ENCODE peak calls at places on chromosome 13, in nine cellular contexts. U is esophagus squamous epithelium; W is neural progenitor cell; X is GM23248; F is right lobe of liver; L is stomach; H is lung; N is CD8-positive, alpha-beta T cell; V is left ventricle myocardium inferior. A is an unnamed sample.

GRCh38 chr13:36183901-36184300 is 30.5 kb downstream of the SOHLH2 start:
- DNase-seq in U (no peak), W (no peak), X (no peak), F (no peak), L (no peak), H (no peak), N (no peak), V (no peak), A (no peak)

GRCh38 chr13:113791226-113791625 is 32.2 kb downstream of the TMEM255B start:
- DNase-seq in U (no peak), W (no peak), X (no peak), F (no peak), L (no peak), H (no peak), N (no peak), V (no peak), A (no peak)

GRCh38 chr13:42040730-42041016 is 7.8 kb upstream of the DGKH start:
- DNase-seq in U (no peak), W (no peak), X (no peak), F (no peak), L (no peak), H (no peak), N (no peak), V (no peak), A (no peak)

GRCh38 chr13:74200081-74200480 is 65.9 kb upstream of the KLF12 start:
- DNase-seq in U (no peak), W (no peak), X (peak), F (no peak), L (no peak), H (no peak), N (no peak), V (no peak), A (no peak)

GRCh38 chr13:44013666-44014291 is 134.1 kb downstream of the LACC1 start:
- DNase-seq in U (no peak), W (no peak), X (peak), F (no peak), L (no peak), H (no peak), N (no peak), V (no peak), A (no peak)

GRCh38 chr13:33992891-33993336 is 175.0 kb downstream of the RFC3 start:
- DNase-seq in U (no peak), W (no peak), X (no peak), F (no peak), L (no peak), H (no peak), N (no peak), V (no peak), A (no peak)

GRCh38 chr13:113367020-113367560 is 3.2 kb upstream of the GRTP1 start:
- DNase-seq in U (no peak), W (no peak), X (no peak), F (no peak), L (peak), H (no peak), N (no peak), V (no peak), A (peak)

GRCh38 chr13:41004875-41005693 is 14.0 kb downstream of the ELF1 start:
- DNase-seq in U (no peak), W (no peak), X (no peak), F (no peak), L (no peak), H (no peak), N (no peak), V (no peak), A (no peak)

GRCh38 chr13:90868321-90868920 is 479.1 kb upstream of the MIR17HG start:
- DNase-seq in U (no peak), W (peak), X (peak), F (no peak), L (no peak), H (no peak), N (no peak), V (no peak), A (no peak)

GRCh38 chr13:25300861-25301346 is 521 bp upstream of the NUP58 start:
- DNase-seq in U (no peak), W (peak), X (no peak), F (peak), L (no peak), H (peak), N (no peak), V (peak), A (peak)

GRCh38 chr13:110503037-110503901 is 58.3 kb downstream of the RAB20 start:
- DNase-seq in U (no peak), W (no peak), X (peak), F (no peak), L (no peak), H (no peak), N (no peak), V (no peak), A (no peak)

GRCh38 chr13:20188649-20189553 is 3.8 kb downstream of the GJB2 start:
- DNase-seq in U (no peak), W (peak), X (no peak), F (no peak), L (no peak), H (no peak), N (no peak), V (no peak), A (no peak)

GRCh38 chr13:21324793-21325192 is 134.3 kb downstream of the ZDHHC20 start:
- DNase-seq in U (no peak), W (no peak), X (no peak), F (no peak), L (no peak), H (no peak), N (no peak), V (no peak), A (no peak)

GRCh38 chr13:99955107-99955746 is 16.3 kb downstream of the ZIC5 start:
- DNase-seq in U (no peak), W (no peak), X (no peak), F (no peak), L (no peak), H (no peak), N (no peak), V (no peak), A (no peak)

GRCh38 chr13:99955747-99956472 is 15.7 kb downstream of the ZIC5 start:
- DNase-seq in U (no peak), W (peak), X (peak), F (no peak), L (no peak), H (no peak), N (no peak), V (no peak), A (no peak)

GRCh38 chr13:99959127-99959529 is 12.4 kb downstream of the ZIC5 start:
- DNase-seq in U (no peak), W (peak), X (no peak), F (no peak), L (peak), H (no peak), N (no peak), V (no peak), A (no peak)

GRCh38 chr13:99958402-99959126 is 13.0 kb downstream of the ZIC5 start:
- DNase-seq in U (no peak), W (peak), X (no peak), F (no peak), L (peak), H (no peak), N (no peak), V (no peak), A (no peak)

GRCh38 chr13:99956473-99957349 is 14.9 kb downstream of the ZIC5 start:
- DNase-seq in U (no peak), W (peak), X (peak), F (no peak), L (no peak), H (no peak), N (no peak), V (no peak), A (no peak)
- H3K4me3 ChIP-seq in U (no peak), W (peak), X (peak), F (no peak), L (peak), H (peak), N (peak), V (peak), A (peak)

GRCh38 chr13:111557921-111558699 is 237.7 kb downstream of the TEX29 start:
- DNase-seq in U (no peak), W (no peak), X (no peak), F (no peak), L (no peak), H (no peak), N (no peak), V (no peak), A (no peak)
- H3K27ac ChIP-seq in U (no peak), W (no peak), X (no peak), F (no peak), L (no peak), H (no peak), N (no peak), V (no peak), A (no peak)

GRCh38 chr13:71864094-71864980 is 2.7 kb downstream of the DACH1 start:
- DNase-seq in U (peak), W (peak), X (no peak), F (peak), L (no peak), H (peak), N (no peak), V (peak), A (no peak)
- H3K4me3 ChIP-seq in U (peak), W (peak), X (no peak), F (peak), L (peak), H (peak), N (peak), V (peak), A (peak)

DNA sequence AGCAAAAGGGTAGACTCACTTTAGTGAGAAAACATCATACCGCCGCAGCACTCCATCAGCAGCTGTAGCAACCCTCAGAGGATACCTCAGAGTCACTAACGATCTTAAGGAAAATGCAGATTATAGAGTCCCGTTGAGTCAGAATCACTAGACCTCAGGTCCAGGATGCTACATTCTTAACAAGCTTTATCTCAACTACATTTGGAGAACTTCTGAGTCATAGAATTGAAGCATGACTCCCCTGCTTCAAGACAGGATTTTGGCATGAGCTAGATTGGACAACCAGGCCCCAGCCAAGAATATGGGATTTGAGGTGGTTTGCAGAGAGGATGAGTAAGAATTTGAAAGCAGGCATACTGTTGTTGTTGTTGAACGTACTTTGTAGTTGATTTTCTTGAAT is 118.9 kb upstream of the UBL3 start:
- DNase-seq in U (no peak), W (no peak), X (peak), F (no peak), L (no peak), H (no peak), N (no peak), V (no peak), A (no peak)
- H3K27ac ChIP-seq in U (no peak), W (no peak), X (peak), F (no peak), L (no peak), H (no peak), N (no peak), V (no peak), A (no peak)

GRCh38 chr13:51818771-51819511 is 15.0 kb upstream of the DHRS12 start:
- DNase-seq in U (no peak), W (no peak), X (peak), F (no peak), L (peak), H (no peak), N (no peak), V (no peak), A (no peak)
- H3K4me3 ChIP-seq in U (no peak), W (no peak), X (no peak), F (no peak), L (no peak), H (no peak), N (peak), V (no peak), A (no peak)

GRCh38 chr13:51932231-51932630 is 70.5 kb downstream of the CCDC70 start:
- DNase-seq in U (no peak), W (no peak), X (no peak), F (no peak), L (no peak), H (no peak), N (no peak), V (no peak), A (no peak)
- H3K27ac ChIP-seq in U (no peak), W (no peak), X (no peak), F (no peak), L (no peak), H (no peak), N (no peak), V (no peak), A (no peak)

GRCh38 chr13:46168818-46169217 is 13.2 kb downstream of the LCP1 start:
- DNase-seq in U (no peak), W (no peak), X (no peak), F (no peak), L (no peak), H (no peak), N (no peak), V (no peak), A (no peak)
- H3K4me3 ChIP-seq in U (no peak), W (no peak), X (no peak), F (no peak), L (no peak), H (no peak), N (peak), V (no peak), A (no peak)

DNA sequence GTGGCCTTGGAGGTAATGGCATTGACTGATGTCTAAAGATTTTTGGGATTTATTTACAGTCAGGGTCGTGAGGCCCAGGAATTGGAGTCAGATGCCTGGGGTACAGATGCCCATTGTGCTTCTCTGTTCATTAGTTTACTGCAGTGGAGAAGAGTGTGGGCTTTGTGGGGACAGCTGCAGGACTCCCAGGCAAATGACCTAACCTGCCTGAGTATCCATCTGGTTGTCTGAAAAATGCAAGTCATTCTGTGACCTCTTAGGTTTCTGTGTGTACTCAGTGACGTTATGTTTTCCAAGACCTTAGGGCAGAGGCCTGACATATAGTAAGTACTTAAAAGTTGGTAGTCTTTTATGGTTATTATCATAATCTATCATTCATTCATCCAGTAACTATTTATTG is 60.5 kb downstream of the SPATA13 start:
- DNase-seq in U (no peak), W (no peak), X (no peak), F (no peak), L (no peak), H (no peak), N (no peak), V (no peak), A (no peak)
- H3K27ac ChIP-seq in U (no peak), W (no peak), X (no peak), F (peak), L (no peak), H (no peak), N (no peak), V (no peak), A (no peak)

A was measured in ascending aorta.